ENCODE peak calls at places on chromosomes 2 and 18, in four cellular contexts. E is effector CD8-positive, alpha-beta T cell; R is activated CD4-positive, alpha-beta T cell treated with anti-CD3 and anti-CD28 coated beads, Interleukin-2, amount 50 U/mL, for 24 hours; J is NCI-H1417. G is an unnamed sample.

GRCh38 chr2:162840598-162841246 is 2.2 kb upstream of the KCNH7 start:
- DNase-seq in E (no peak), R (no peak), J (no peak), G (peak; percentile 11)

GRCh38 chr2:9310827-9311226 is 104.2 kb downstream of the ASAP2 start:
- DNase-seq in E (no peak), R (no peak), J (no peak), G (no peak)

GRCh38 chr2:16722677-16723076 is 57.0 kb upstream of the CYRIA start:
- DNase-seq in E (no peak), R (no peak), J (no peak), G (no peak)

GRCh38 chr2:65265090-65266045 is 37.7 kb downstream of the ACTR2 start:
- DNase-seq in E (no peak), R (peak; percentile 29), J (peak; percentile 91), G (peak; percentile 67)

GRCh38 chr2:31785876-31786275 is 205.1 kb upstream of the SRD5A2 start:
- DNase-seq in E (no peak), R (no peak), J (no peak), G (no peak)

GRCh38 chr2:197926673-197927072 is 122.3 kb downstream of the PLCL1 start:
- DNase-seq in E (no peak), R (no peak), J (no peak), G (no peak)

GRCh38 chr2:83594841-83595720 is 864.0 kb downstream of the SUCLG1 start:
- DNase-seq in E (no peak), R (no peak), J (no peak), G (no peak)

GRCh38 chr18:55314615-55315237 is 273.3 kb downstream of the TCF4 start:
- DNase-seq in E (no peak), R (no peak), J (peak; percentile 99), G (peak; percentile 55)

GRCh38 chr2:12809526-12809925 is 92.8 kb downstream of the TRIB2 start:
- DNase-seq in E (no peak), R (no peak), J (no peak), G (no peak)

GRCh38 chr2:28360066-28360741 is 32.5 kb upstream of the FOSL2 start:
- DNase-seq in E (no peak), R (no peak), J (no peak), G (no peak)

GRCh38 chr2:46656640-46657039 is 177.3 kb downstream of the TMEM247 start:
- DNase-seq in E (no peak), R (no peak), J (no peak), G (no peak)

GRCh38 chr18:59035591-59035990 is 104.1 kb upstream of the SEC11C start:
- DNase-seq in E (no peak), R (no peak), J (no peak), G (no peak)

GRCh38 chr2:213288913-213289700 is 4.8 kb downstream of the SPAG16 start:
- DNase-seq in E (no peak), R (no peak), J (no peak), G (no peak)

GRCh38 chr2:241636182-241636982 is 576 bp downstream of the THAP4 start:
- DNase-seq in E (no peak), R (no peak), J (peak; percentile 44), G (peak; percentile 31)

GRCh38 chr2:157349949-157350510 is 24.4 kb upstream of the ERMN start:
- DNase-seq in E (no peak), R (no peak), J (no peak), G (no peak)

GRCh38 chr2:106575955-106576354 is 88.8 kb downstream of the CD8B2 start:
- DNase-seq in E (no peak), R (no peak), J (peak; percentile 4), G (no peak)

GRCh38 chr2:182055993-182056392 is 70.3 kb downstream of the PPP1R1C start:
- DNase-seq in E (no peak), R (no peak), J (no peak), G (no peak)

GRCh38 chr2:223269386-223269785 is 217.4 kb downstream of the KCNE4 start:
- DNase-seq in E (no peak), R (no peak), J (no peak), G (no peak)

GRCh38 chr2:129934044-129934822 is 45.2 kb upstream of the RAB6C start:
- DNase-seq in E (no peak), R (no peak), J (no peak), G (no peak)

GRCh38 chr18:36366994-36367839 is 69.7 kb downstream of the FHOD3 start:
- DNase-seq in E (no peak), R (no peak), J (no peak), G (no peak)

GRCh38 chr18:63299837-63300787 is 19.5 kb downstream of the BCL2 start:
- DNase-seq in E (no peak), R (no peak), J (no peak), G (no peak)

GRCh38 chr2:48145845-48146452 is 239.7 kb upstream of the FBXO11 start:
- DNase-seq in E (no peak), R (no peak), J (no peak), G (no peak)

GRCh38 chr2:226427538-226428307 is 371.9 kb downstream of the IRS1 start:
- DNase-seq in E (no peak), R (no peak), J (no peak), G (no peak)